ENCODE peak calls at places on chromosome 17, in six cellular contexts. O is body of pancreas, W is psoas muscle, D is endothelial cell of umbilical vein, Y is A549, V is uterus. K is an unnamed sample.

GRCh38 chr17:45368661-45369060 is 51.8 kb upstream of the MAP3K14 start:
- DNase-seq in D (no peak), V (no peak), O (no peak), W (no peak), Y (no peak), K (no peak)

GRCh38 chr17:59488805-59489204 is 76.6 kb upstream of the DHX40 start:
- DNase-seq in W (no peak), V (no peak), D (no peak), Y (no peak), O (no peak), K (no peak)

GRCh38 chr17:32116937-32117336 is 25.4 kb upstream of the RHOT1 start:
- DNase-seq in V (no peak), Y (no peak), W (no peak), D (no peak), O (no peak), K (no peak)

GRCh38 chr17:76723812-76724211 is 2.6 kb downstream of the JMJD6 start:
- DNase-seq in V (no peak), Y (no peak), D (no peak), O (no peak), W (no peak), K (no peak)

GRCh38 chr17:66468241-66469087 is 166.1 kb downstream of the PRKCA start:
- DNase-seq in W (no peak), V (no peak), Y (no peak), O (peak; percentile 53), D (peak; percentile 51), K (no peak)

GRCh38 chr17:65154770-65155589 is 17.8 kb downstream of the RGS9 start:
- DNase-seq in W (no peak), O (no peak), Y (peak; percentile 69), V (no peak), D (peak; percentile 35), K (no peak)

GRCh38 chr17:7438050-7438614 is 1.2 kb upstream of the FGF11 start:
- DNase-seq in V (peak; percentile 54), W (peak; percentile 85), Y (no peak), D (peak; percentile 18), O (peak; percentile 48), K (peak; percentile 93)

GRCh38 chr17:4806420-4806769 is 557 bp upstream of the PLD2 start:
- DNase-seq in V (no peak), Y (no peak), O (peak; percentile 6), W (no peak), D (no peak), K (no peak)

GRCh38 chr17:44775838-44776621 is 17.2 kb downstream of the ADAM11 start:
- DNase-seq in V (peak; percentile 96), Y (peak; percentile 73), W (no peak), D (no peak), O (peak; percentile 47), K (no peak)

GRCh38 chr17:57110579-57111367 is 25.7 kb downstream of the AKAP1 start:
- DNase-seq in Y (no peak), V (no peak), W (no peak), D (no peak), O (no peak), K (no peak)

GRCh38 chr17:35371934-35372333 is 1.5 kb downstream of the SLFN11 start:
- DNase-seq in O (no peak), V (no peak), D (no peak), W (no peak), Y (no peak), K (no peak)

GRCh38 chr17:78441271-78441986 is 63.0 kb downstream of the PGS1 start:
- DNase-seq in O (no peak), V (no peak), W (no peak), D (no peak), Y (no peak), K (no peak)

DNA sequence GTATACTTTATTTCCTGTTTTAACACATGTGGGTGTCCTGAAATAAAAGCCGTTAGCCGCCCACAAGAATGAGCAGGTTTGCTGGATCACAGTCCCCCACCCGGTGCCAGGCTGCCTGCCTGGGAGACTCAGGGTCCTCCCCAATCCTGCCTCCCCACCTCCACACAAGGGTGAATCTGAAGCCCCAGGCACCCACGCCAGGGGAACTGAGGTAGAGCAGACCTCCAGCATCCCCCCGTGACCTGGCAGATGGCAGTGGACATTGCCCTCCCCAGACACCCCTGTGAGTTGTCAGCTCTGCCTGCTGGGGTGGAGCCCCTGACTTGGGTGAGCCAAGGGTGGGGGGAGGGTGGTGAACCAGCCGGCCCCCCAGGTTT is 114.8 kb downstream of the METRNL start:
- DNase-seq in D (no peak), Y (no peak), O (peak; percentile 3), W (peak; percentile 47), V (peak; percentile 11), K (no peak)
- H3K4me1 ChIP-seq in D (no peaks in the 10 kb centered on the region), Y (no peaks in the 10 kb centered on the region), O (no peaks in the 10 kb centered on the region), W (peaks cover 13% of the 10 kb centered on the region), V (no peaks in the 10 kb centered on the region), K (no peaks in the 10 kb centered on the region)

GRCh38 chr17:68302066-68302564 is 10.8 kb downstream of the ARSG start:
- DNase-seq in W (no peak), Y (no peak), O (no peak), D (peak; percentile 97), V (no peak), K (no peak)

GRCh38 chr17:68298601-68299000 is 7.3 kb downstream of the ARSG start:
- DNase-seq in Y (no peak), W (no peak), O (no peak), D (no peak), V (no peak), K (no peak)

GRCh38 chr17:68301438-68301959 is 10.2 kb downstream of the ARSG start:
- DNase-seq in O (no peak), Y (no peak), W (no peak), V (no peak), D (no peak), K (peak; percentile 67)

GRCh38 chr17:68297168-68297567 is 5.9 kb downstream of the ARSG start:
- DNase-seq in Y (no peak), O (no peak), V (no peak), D (no peak), W (no peak), K (no peak)

DNA sequence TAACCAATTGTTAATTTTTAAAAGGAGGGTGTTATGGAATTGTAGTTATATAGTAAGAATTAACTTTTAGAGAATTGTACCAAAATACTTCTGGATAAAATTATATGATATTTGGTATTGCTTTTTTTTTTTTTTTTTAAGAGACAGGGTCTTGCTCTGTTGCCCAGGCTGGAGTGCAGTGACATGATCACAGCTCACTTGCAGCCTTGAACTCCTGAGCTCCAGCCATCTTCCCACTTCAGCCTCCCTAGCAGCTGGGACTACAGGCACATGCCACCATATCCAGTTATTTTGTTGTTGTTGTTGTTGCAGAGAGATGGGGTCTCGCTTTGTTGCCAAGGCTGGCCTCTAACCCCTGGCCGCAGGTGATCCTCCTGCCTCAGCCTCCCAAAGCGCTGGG is 8.5 kb downstream of the ARSG start:
- DNase-seq in V (no peak), O (no peak), W (no peak), Y (no peak), D (no peak), K (no peak)
- H3K4me1 ChIP-seq in V (no peaks in the 10 kb centered on the region), O (peaks cover 1% of the 10 kb centered on the region), W (peaks cover 15% of the 10 kb centered on the region), Y (peaks cover 1% of the 10 kb centered on the region), D (peaks cover 28% of the 10 kb centered on the region), K (peaks cover 8% of the 10 kb centered on the region)

GRCh38 chr17:28616281-28616680 is 2.3 kb upstream of the RSKR start:
- DNase-seq in W (no peak), D (no peak), V (no peak), Y (no peak), O (no peak), K (no peak)

GRCh38 chr17:28615260-28615940 is 1.4 kb upstream of the RSKR start:
- DNase-seq in Y (no peak), D (no peak), O (no peak), V (no peak), W (no peak), K (no peak)

GRCh38 chr17:28612531-28612930 is 1.5 kb downstream of the RSKR start:
- DNase-seq in D (no peak), O (no peak), W (no peak), Y (no peak), V (no peak), K (no peak)

GRCh38 chr17:28612936-28613872 is 781 bp downstream of the RSKR start:
- DNase-seq in D (peak; percentile 43), V (peak; percentile 26), Y (peak; percentile 56), O (peak; percentile 31), W (no peak), K (peak; percentile 88)

GRCh38 chr17:28613916-28614315 is at the start of gene RSKR:
- DNase-seq in V (no peak), O (no peak), W (no peak), D (no peak), Y (no peak), K (no peak)
- H3K4me1 ChIP-seq in V (no peaks in the 10 kb centered on the region), O (no peaks in the 10 kb centered on the region), W (no peaks in the 10 kb centered on the region), D (peaks cover 7% of the 10 kb centered on the region), Y (no peaks in the 10 kb centered on the region), K (no peaks in the 10 kb centered on the region)

GRCh38 chr17:6164996-6165395 is 94.8 kb downstream of the WSCD1 start:
- DNase-seq in V (no peak), O (no peak), D (no peak), W (no peak), Y (no peak), K (peak; percentile 29)

GRCh38 chr17:6162892-6163291 is 92.7 kb downstream of the WSCD1 start:
- DNase-seq in D (no peak), V (no peak), O (no peak), W (no peak), Y (no peak), K (peak; percentile 55)

GRCh38 chr17:6165806-6166205 is 95.6 kb downstream of the WSCD1 start:
- DNase-seq in D (no peak), O (no peak), V (no peak), W (no peak), Y (no peak), K (peak; percentile 43)

GRCh38 chr17:6162216-6162615 is 92.0 kb downstream of the WSCD1 start:
- DNase-seq in D (no peak), V (no peak), O (no peak), W (no peak), Y (no peak), K (peak; percentile 75)

GRCh38 chr17:6163632-6164319 is 93.6 kb downstream of the WSCD1 start:
- DNase-seq in Y (no peak), O (no peak), W (no peak), D (peak; percentile 32), V (no peak), K (peak; percentile 45)
- H3K4me1 ChIP-seq in Y (no peaks in the 10 kb centered on the region), O (no peaks in the 10 kb centered on the region), W (peaks cover 2% of the 10 kb centered on the region), D (peaks cover 4% of the 10 kb centered on the region), V (no peaks in the 10 kb centered on the region), K (peaks cover 8% of the 10 kb centered on the region)